ENCODE peak calls at places on chromosome 22, in seven cellular contexts. One of them, this sample, is unnamed.

GRCh38 chr22:42270178-42270511 is 308 bp downstream of the TCF20 start:
- DNase-seq in stomach: no peak
- DNase-seq in psoas muscle: no peak
- DNase-seq in upper lobe of left lung: no peak
- DNase-seq in cardiac muscle cell: no peak
- DNase-seq in lung: peak
- DNase-seq in A673: no peak
- DNase-seq in this sample: peak

GRCh38 chr22:24926849-24927579 is 19.5 kb downstream of the LHFPL7 start:
- DNase-seq in stomach: no peak
- DNase-seq in psoas muscle: no peak
- DNase-seq in upper lobe of left lung: no peak
- DNase-seq in cardiac muscle cell: no peak
- DNase-seq in lung: no peak
- DNase-seq in A673: no peak
- DNase-seq in this sample: no peak

GRCh38 chr22:36104435-36104834 is 56.1 kb downstream of the APOL3 start:
- DNase-seq in stomach: no peak
- DNase-seq in psoas muscle: no peak
- DNase-seq in upper lobe of left lung: no peak
- DNase-seq in cardiac muscle cell: no peak
- DNase-seq in lung: no peak
- DNase-seq in A673: no peak
- DNase-seq in this sample: no peak

GRCh38 chr22:36493690-36494110 is 12.3 kb upstream of the TXN2 start:
- DNase-seq in stomach: no peak
- DNase-seq in psoas muscle: no peak
- DNase-seq in upper lobe of left lung: peak
- DNase-seq in cardiac muscle cell: no peak
- DNase-seq in lung: peak
- DNase-seq in A673: no peak
- DNase-seq in this sample: peak

GRCh38 chr22:20962491-20962945 is 4.5 kb upstream of the AIFM3 start:
- DNase-seq in stomach: no peak
- DNase-seq in psoas muscle: peak
- DNase-seq in upper lobe of left lung: no peak
- DNase-seq in cardiac muscle cell: no peak
- DNase-seq in lung: no peak
- DNase-seq in A673: no peak
- DNase-seq in this sample: no peak

GRCh38 chr22:17705565-17706450 is 67.3 kb downstream of the BCL2L13 start:
- DNase-seq in stomach: no peak
- DNase-seq in psoas muscle: no peak
- DNase-seq in upper lobe of left lung: no peak
- DNase-seq in cardiac muscle cell: no peak
- DNase-seq in lung: no peak
- DNase-seq in A673: no peak
- DNase-seq in this sample: no peak

GRCh38 chr22:26550498-26551033 is 38.3 kb upstream of the TFIP11 start:
- DNase-seq in stomach: no peak
- DNase-seq in psoas muscle: peak
- DNase-seq in upper lobe of left lung: peak
- DNase-seq in cardiac muscle cell: no peak
- DNase-seq in lung: peak
- DNase-seq in A673: no peak
- DNase-seq in this sample: no peak

GRCh38 chr22:22462813-22463567 is 45.6 kb downstream of the ZNF280B start:
- DNase-seq in stomach: no peak
- DNase-seq in psoas muscle: no peak
- DNase-seq in upper lobe of left lung: no peak
- DNase-seq in cardiac muscle cell: no peak
- DNase-seq in lung: no peak
- DNase-seq in A673: peak
- DNase-seq in this sample: peak

DNA sequence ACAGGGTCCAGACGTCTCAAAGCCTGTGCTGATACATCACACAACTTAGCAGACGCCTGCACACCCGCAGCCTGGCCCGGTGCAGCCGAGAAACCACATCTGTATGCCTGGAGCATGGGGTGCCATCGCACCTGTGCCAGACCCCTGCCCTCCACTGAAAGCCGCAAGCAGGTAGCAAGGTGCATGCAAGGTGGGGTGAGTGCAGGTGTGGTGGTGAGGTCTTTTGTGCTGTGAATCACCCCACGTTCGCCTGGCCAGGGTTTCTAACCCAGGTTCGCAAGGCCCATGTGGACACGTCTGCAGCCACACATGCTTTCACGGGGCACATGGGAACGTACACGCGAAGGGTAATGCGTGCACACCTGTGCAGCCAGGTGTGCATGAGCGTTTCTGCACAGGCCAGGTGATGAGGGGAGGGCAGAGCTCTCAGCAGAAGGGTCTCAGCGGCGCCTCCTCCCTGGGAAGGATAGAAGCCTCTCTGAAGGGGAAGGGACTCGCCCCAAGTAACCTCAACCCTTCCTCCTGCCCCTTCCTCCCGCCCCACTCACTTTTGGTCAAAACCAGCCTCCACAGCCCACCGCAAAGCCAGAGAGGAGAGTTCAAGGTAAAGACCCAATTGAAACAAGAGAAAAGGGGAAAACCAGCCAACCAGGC is 19.5 kb downstream of the CBX7 start:
- DNase-seq in stomach: no peak
- DNase-seq in psoas muscle: peak
- DNase-seq in upper lobe of left lung: peak
- DNase-seq in cardiac muscle cell: no peak
- DNase-seq in lung: no peak
- DNase-seq in A673: no peak
- DNase-seq in this sample: no peak
- H3K4me3 ChIP-seq in stomach: no peak
- H3K4me3 ChIP-seq in psoas muscle: no peak
- H3K4me3 ChIP-seq in upper lobe of left lung: no peak
- H3K4me3 ChIP-seq in cardiac muscle cell: no peak
- H3K4me3 ChIP-seq in lung: no peak
- H3K4me3 ChIP-seq in A673: no peak
- H3K4me3 ChIP-seq in this sample: no peak

GRCh38 chr22:23893446-23893956 is 682 bp upstream of the MIF start:
- DNase-seq in stomach: no peak
- DNase-seq in psoas muscle: no peak
- DNase-seq in upper lobe of left lung: no peak
- DNase-seq in cardiac muscle cell: no peak
- DNase-seq in lung: no peak
- DNase-seq in A673: no peak
- DNase-seq in this sample: no peak

GRCh38 chr22:23893957-23894709 is at the start of gene MIF:
- DNase-seq in stomach: peak
- DNase-seq in psoas muscle: peak
- DNase-seq in upper lobe of left lung: peak
- DNase-seq in cardiac muscle cell: peak
- DNase-seq in lung: peak
- DNase-seq in A673: peak
- DNase-seq in this sample: peak

GRCh38 chr22:23896166-23896522 is 2.0 kb downstream of the MIF start:
- DNase-seq in stomach: no peak
- DNase-seq in psoas muscle: no peak
- DNase-seq in upper lobe of left lung: no peak
- DNase-seq in cardiac muscle cell: no peak
- DNase-seq in lung: no peak
- DNase-seq in A673: no peak
- DNase-seq in this sample: no peak

GRCh38 chr22:23895599-23896144 is 1.5 kb downstream of the MIF start:
- DNase-seq in stomach: no peak
- DNase-seq in psoas muscle: no peak
- DNase-seq in upper lobe of left lung: no peak
- DNase-seq in cardiac muscle cell: no peak
- DNase-seq in lung: no peak
- DNase-seq in A673: no peak
- DNase-seq in this sample: no peak

DNA sequence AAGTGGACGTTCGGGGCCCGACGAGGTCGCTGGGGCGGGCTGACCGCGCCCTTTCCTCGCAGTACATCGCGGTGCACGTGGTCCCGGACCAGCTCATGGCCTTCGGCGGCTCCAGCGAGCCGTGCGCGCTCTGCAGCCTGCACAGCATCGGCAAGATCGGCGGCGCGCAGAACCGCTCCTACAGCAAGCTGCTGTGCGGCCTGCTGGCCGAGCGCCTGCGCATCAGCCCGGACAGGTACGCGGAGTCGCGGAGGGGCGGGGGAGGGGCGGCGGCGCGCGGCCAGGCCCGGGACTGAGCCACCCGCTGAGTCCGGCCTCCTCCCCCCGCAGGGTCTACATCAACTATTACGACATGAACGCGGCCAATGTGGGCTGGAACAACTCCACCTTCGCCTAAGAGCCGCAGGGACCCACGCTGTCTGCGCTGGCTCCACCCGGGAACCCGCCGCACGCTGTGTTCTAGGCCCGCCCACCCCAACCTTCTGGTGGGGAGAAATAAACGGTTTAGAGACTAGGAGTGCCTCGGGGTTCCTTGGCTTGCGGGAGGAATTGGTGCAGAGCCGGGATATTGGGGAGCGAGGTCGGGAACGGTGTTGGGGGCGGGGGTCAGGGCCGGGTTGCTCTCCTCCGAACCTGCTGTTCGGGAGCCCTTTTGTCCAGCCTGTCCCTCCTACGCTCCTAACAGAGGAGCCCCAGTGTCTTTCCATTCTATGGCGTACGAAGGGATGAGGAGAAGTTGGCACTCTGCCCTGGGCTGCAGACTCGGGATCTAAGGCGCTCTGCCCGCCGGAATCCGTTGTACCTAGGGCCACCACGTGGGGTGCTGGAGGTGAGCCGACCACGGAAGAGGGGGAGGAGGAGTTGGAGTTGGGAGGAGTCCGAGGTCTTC is 771 bp downstream of the MIF start:
- DNase-seq in stomach: peak
- DNase-seq in psoas muscle: peak
- DNase-seq in upper lobe of left lung: peak
- DNase-seq in cardiac muscle cell: peak
- DNase-seq in lung: peak
- DNase-seq in A673: peak
- DNase-seq in this sample: peak
- H3K4me3 ChIP-seq in stomach: peak
- H3K4me3 ChIP-seq in psoas muscle: peak
- H3K4me3 ChIP-seq in upper lobe of left lung: peak
- H3K4me3 ChIP-seq in cardiac muscle cell: peak
- H3K4me3 ChIP-seq in lung: peak
- H3K4me3 ChIP-seq in A673: peak
- H3K4me3 ChIP-seq in this sample: peak

GRCh38 chr22:29469755-29470154 is 10.3 kb upstream of the NEFH start:
- DNase-seq in stomach: no peak
- DNase-seq in psoas muscle: no peak
- DNase-seq in upper lobe of left lung: no peak
- DNase-seq in cardiac muscle cell: peak
- DNase-seq in lung: peak
- DNase-seq in A673: no peak
- DNase-seq in this sample: no peak

GRCh38 chr22:29473001-29473400 is 7.0 kb upstream of the NEFH start:
- DNase-seq in stomach: no peak
- DNase-seq in psoas muscle: no peak
- DNase-seq in upper lobe of left lung: no peak
- DNase-seq in cardiac muscle cell: no peak
- DNase-seq in lung: no peak
- DNase-seq in A673: no peak
- DNase-seq in this sample: peak

GRCh38 chr22:29475550-29475949 is 4.5 kb upstream of the NEFH start:
- DNase-seq in stomach: no peak
- DNase-seq in psoas muscle: no peak
- DNase-seq in upper lobe of left lung: no peak
- DNase-seq in cardiac muscle cell: no peak
- DNase-seq in lung: no peak
- DNase-seq in A673: no peak
- DNase-seq in this sample: peak

GRCh38 chr22:29464581-29464980 is 15.4 kb upstream of the NEFH start:
- DNase-seq in stomach: no peak
- DNase-seq in psoas muscle: no peak
- DNase-seq in upper lobe of left lung: no peak
- DNase-seq in cardiac muscle cell: no peak
- DNase-seq in lung: no peak
- DNase-seq in A673: no peak
- DNase-seq in this sample: no peak

DNA sequence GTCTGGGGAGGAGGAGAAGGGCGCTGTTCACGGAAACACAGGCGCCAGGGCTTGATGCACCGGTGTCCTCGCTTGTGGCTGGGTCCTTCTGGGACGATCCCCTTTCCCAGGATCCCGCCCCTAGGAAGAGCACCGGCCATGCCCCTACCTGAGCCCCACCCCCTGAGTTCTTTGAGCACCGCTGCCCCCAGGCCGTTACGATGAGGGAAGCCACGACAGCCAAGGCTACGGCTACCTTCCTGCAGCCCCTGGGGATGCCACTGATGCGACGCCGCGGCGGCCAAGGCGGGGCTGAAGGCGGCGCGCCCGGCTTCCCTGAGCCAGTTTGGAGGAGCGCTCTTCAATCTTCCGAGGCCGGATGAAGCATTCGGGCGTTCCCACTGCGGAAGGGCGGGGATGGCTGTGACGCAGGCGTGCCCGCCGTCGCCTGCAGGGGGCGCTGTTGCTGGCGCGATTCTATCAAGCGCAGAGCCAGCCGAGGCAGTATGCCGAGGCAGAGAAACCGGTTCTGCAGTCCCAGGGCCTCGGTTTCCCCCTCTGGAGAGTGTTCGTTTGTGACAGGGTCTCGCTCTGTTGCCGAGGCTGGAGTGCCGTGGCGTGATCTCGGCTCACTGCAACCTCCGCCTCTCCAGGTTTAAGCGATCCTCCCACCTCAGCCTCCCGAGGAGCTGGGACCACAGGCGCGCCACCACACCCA is 9.7 kb upstream of the NEFH start:
- DNase-seq in stomach: peak
- DNase-seq in psoas muscle: peak
- DNase-seq in upper lobe of left lung: peak
- DNase-seq in cardiac muscle cell: peak
- DNase-seq in lung: peak
- DNase-seq in A673: peak
- DNase-seq in this sample: peak
- H3K4me3 ChIP-seq in stomach: peak
- H3K4me3 ChIP-seq in psoas muscle: no peak
- H3K4me3 ChIP-seq in upper lobe of left lung: peak
- H3K4me3 ChIP-seq in cardiac muscle cell: peak
- H3K4me3 ChIP-seq in lung: no peak
- H3K4me3 ChIP-seq in A673: no peak
- H3K4me3 ChIP-seq in this sample: no peak

DNA sequence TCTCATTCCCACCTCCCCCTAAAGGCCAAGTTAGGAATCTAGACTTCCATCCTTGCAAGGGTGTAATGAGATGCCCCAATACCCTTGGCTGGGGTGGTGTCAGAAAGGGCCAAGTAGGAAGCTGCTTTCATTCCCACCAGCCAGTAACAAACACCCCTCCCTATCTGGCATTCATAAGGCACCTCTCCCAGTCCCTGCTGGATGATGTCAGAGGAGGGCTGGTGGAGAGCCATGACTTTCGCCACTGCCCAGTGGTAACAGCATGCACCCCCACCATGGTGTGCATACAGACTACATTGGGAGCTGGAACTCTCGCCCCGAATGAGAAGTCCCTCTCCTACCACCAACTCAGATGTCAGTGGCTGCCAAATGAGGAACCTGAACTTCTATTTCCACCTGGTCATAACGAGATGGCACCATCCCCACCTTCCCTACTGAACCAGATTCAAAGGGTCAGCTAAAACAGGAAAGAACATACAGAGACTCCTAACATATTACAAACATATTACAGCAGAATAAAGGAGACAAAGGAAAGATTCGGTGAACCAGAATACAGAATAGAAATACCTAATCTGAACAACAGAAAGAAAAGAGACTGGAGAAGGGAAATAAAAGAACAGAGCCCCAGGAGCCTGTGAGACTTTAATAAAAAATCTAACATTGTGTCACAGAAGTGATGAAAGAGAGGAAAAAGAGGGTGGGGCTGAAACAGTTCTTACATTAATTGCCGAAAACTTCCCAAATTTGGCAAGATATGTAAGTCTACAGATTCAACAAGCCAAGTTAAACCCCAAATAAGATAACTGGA is 73.5 kb downstream of the SGSM3 start:
- DNase-seq in stomach: no peak
- DNase-seq in psoas muscle: peak
- DNase-seq in upper lobe of left lung: no peak
- DNase-seq in cardiac muscle cell: no peak
- DNase-seq in lung: no peak
- DNase-seq in A673: no peak
- DNase-seq in this sample: no peak
- H3K4me3 ChIP-seq in stomach: no peak
- H3K4me3 ChIP-seq in psoas muscle: no peak
- H3K4me3 ChIP-seq in upper lobe of left lung: no peak
- H3K4me3 ChIP-seq in cardiac muscle cell: no peak
- H3K4me3 ChIP-seq in lung: no peak
- H3K4me3 ChIP-seq in A673: no peak
- H3K4me3 ChIP-seq in this sample: no peak